ENCODE peak calls at places on chromosome 16, in five cellular contexts. C is A673, L is mammary epithelial cell, R is fibroblast of lung, E is skeletal muscle cell. D is an unnamed sample.
A peak's percentile ranks its signal among the peaks of the same experiment; 100 is the strongest.

GRCh38 chr16:66720766-66721165 is 24.2 kb upstream of the CMTM4 start:
- DNase-seq in C (no peak), L (no peak), R (no peak), E (no peak), D (peak; percentile 30)

GRCh38 chr16:17414421-17414820 is 56.3 kb downstream of the XYLT1 start:
- DNase-seq in C (no peak), L (no peak), R (no peak), E (no peak), D (no peak)

GRCh38 chr16:85554114-85554790 is 58.9 kb upstream of the GSE1 start:
- DNase-seq in C (peak; percentile 92), L (peak; percentile 79), R (peak; percentile 90), E (no peak), D (peak; percentile 93)

GRCh38 chr16:11121909-11122692 is 133.9 kb downstream of the SOCS1 start:
- DNase-seq in C (peak; percentile 63), L (no peak), R (no peak), E (no peak), D (peak; percentile 60)

GRCh38 chr16:80806957-80807356 is 2.6 kb upstream of the CDYL2 start:
- DNase-seq in C (peak; percentile 4), L (peak; percentile 46), R (peak; percentile 49), E (peak; percentile 64), D (peak; percentile 26)

GRCh38 chr16:74305978-74306784 is 9.6 kb downstream of the PSMD7 start:
- DNase-seq in C (no peak), L (no peak), R (no peak), E (no peak), D (no peak)

GRCh38 chr16:23269248-23270091 is 32.6 kb upstream of the SCNN1B start:
- DNase-seq in C (no peak), L (no peak), R (no peak), E (no peak), D (no peak)

GRCh38 chr16:9308300-9309209 is 217.1 kb downstream of the HAPSTR1 start:
- DNase-seq in C (no peak), L (no peak), R (no peak), E (no peak), D (no peak)

GRCh38 chr16:8631373-8631772 is 9.9 kb downstream of the METTL22 start:
- DNase-seq in C (no peak), L (no peak), R (peak; percentile 5), E (no peak), D (no peak)

GRCh38 chr16:16014329-16015224 is 65.2 kb downstream of the ABCC1 start:
- DNase-seq in C (peak; percentile 21), L (no peak), R (peak; percentile 69), E (no peak), D (peak; percentile 65)

GRCh38 chr16:70695351-70696070 is 9.7 kb upstream of the MTSS2 start:
- DNase-seq in C (no peak), L (no peak), R (no peak), E (no peak), D (no peak)

GRCh38 chr16:35724551-35724950 is 2265.1 kb downstream of the TP53TG3F start:
- DNase-seq in C (no peak), L (no peak), R (no peak), E (no peak), D (no peak)

GRCh38 chr16:46882940-46883307 is 1.2 kb upstream of the GPT2 start:
- DNase-seq in C (no peak), L (no peak), R (no peak), E (no peak), D (no peak)

GRCh38 chr16:57147381-57148191 is 38.3 kb downstream of the PSME3IP1 start:
- DNase-seq in C (peak; percentile 90), L (no peak), R (no peak), E (no peak), D (peak; percentile 36)

GRCh38 chr16:49581630-49582298 is 208.2 kb downstream of the C16orf78 start:
- DNase-seq in C (no peak), L (no peak), R (no peak), E (no peak), D (no peak)

GRCh38 chr16:68298907-68299515 is 11.7 kb downstream of the SLC7A6OS start:
- DNase-seq in C (peak; percentile 94), L (peak; percentile 75), R (peak; percentile 73), E (no peak), D (peak; percentile 92)

GRCh38 chr16:12458591-12459400 is 344.9 kb downstream of the CPPED1 start:
- DNase-seq in C (no peak), L (no peak), R (no peak), E (no peak), D (peak; percentile 7)

GRCh38 chr16:73289232-73289631 is 241.3 kb upstream of the ZFHX3 start:
- DNase-seq in C (no peak), L (no peak), R (no peak), E (no peak), D (no peak)
- H3K4me3 ChIP-seq in C (no peak overlapping the region), L (no peak overlapping the region), R (no peak overlapping the region), E (no peak overlapping the region), D (no peak overlapping the region)

GRCh38 chr16:84511180-84511800 is 6.8 kb upstream of the MEAK7 start:
- DNase-seq in C (peak; percentile 88), L (peak; percentile 72), R (peak; percentile 89), E (peak; percentile 55), D (peak; percentile 86)
- H3K4me3 ChIP-seq in C (no peak overlapping the region), L (no peak overlapping the region), R (no peak overlapping the region), E (peak overlapping the region; percentile 10), D (no peak overlapping the region)

GRCh38 chr16:4323845-4324478 is 8.1 kb downstream of the GLIS2 start:
- DNase-seq in C (peak; percentile 48), L (no peak), R (peak; percentile 60), E (no peak), D (peak; percentile 78)
- H3K4me3 ChIP-seq in C (no peak overlapping the region), L (no peak overlapping the region), R (no peak overlapping the region), E (no peak overlapping the region), D (peak overlapping the region; percentile 19)

GRCh38 chr16:2083876-2084687 is 36.3 kb downstream of the TSC2 start:
- DNase-seq in C (no peak), L (no peak), R (no peak), E (no peak), D (no peak)
- H3K4me3 ChIP-seq in C (no peak overlapping the region), L (no peak overlapping the region), R (no peak overlapping the region), E (no peak overlapping the region), D (no peak overlapping the region)

DNA sequence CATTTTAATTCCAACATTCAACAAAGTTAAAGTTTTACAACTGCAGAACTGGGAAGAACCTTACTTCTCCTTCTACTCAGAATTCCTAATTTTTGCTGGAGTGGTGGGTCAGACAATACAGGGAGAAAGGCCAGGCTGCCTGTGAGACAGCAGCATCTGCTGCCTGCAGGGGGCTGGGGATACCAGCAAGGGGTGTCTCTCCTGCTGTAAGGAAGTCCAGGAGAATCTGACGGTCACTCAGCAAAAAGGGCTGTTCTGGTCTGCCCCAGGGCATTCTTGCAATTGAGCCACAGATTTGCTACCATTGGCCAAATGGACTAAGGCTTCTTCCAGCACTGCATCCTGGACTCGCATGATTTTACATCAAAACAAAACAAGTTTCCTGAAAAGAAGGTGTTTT is 426.6 kb upstream of the CDH11 start:
- DNase-seq in C (no peak), L (no peak), R (no peak), E (no peak), D (no peak)
- H3K4me3 ChIP-seq in C (no peak overlapping the region), L (no peak overlapping the region), R (no peak overlapping the region), E (peak overlapping the region; percentile 8), D (no peak overlapping the region)

D was measured in fibroblast of villous mesenchyme.